ENCODE peak calls at places on chromosomes 4 and X, in four cellular contexts. J, Q, D and E are unnamed samples. For H3K4me1, the result is how much of the 10 kb centered on the place peaks cover.

GRCh38 chr4:119525771-119526712 is 102.6 kb downstream of the PDE5A start:
- DNase-seq in D (no peak), J (peak), Q (no peak), E (no peak)

GRCh38 chrX:28225508-28225907 is 244.3 kb upstream of the DCAF8L1 start:
- DNase-seq in Q (no peak), J (peak), D (no peak), E (no peak)

GRCh38 chr4:177118596-177118995 is 191.1 kb upstream of the NEIL3 start:
- DNase-seq in D (no peak), Q (no peak), J (no peak), E (no peak)

GRCh38 chrX:118745570-118745969 is 18.2 kb downstream of the IL13RA1 start:
- DNase-seq in D (no peak), J (no peak), Q (no peak), E (no peak)

GRCh38 chr4:41420576-41420975 is 117.4 kb upstream of the LIMCH1 start:
- DNase-seq in D (no peak), Q (no peak), J (no peak), E (no peak)

GRCh38 chr4:162245051-162245450 is 81.3 kb upstream of the FSTL5 start:
- DNase-seq in J (no peak), Q (no peak), D (no peak), E (no peak)

GRCh38 chrX:153476628-153477027 is 6.3 kb upstream of the HAUS7 start:
- DNase-seq in D (no peak), Q (no peak), J (no peak), E (no peak)

GRCh38 chr4:3401436-3402171 is 40.2 kb upstream of the HGFAC start:
- DNase-seq in J (peak), D (no peak), Q (no peak), E (peak)

GRCh38 chrX:11786862-11787261 is 28.8 kb downstream of the MSL3 start:
- DNase-seq in D (no peak), Q (no peak), J (no peak), E (no peak)

GRCh38 chr4:2809610-2810180 is 16.8 kb downstream of the SH3BP2 start:
- DNase-seq in Q (no peak), D (no peak), J (no peak), E (no peak)

GRCh38 chr4:158895797-158896442 is 127.1 kb downstream of the FNIP2 start:
- DNase-seq in J (peak), Q (no peak), D (no peak), E (no peak)

GRCh38 chr4:23888421-23889319 is 1.2 kb downstream of the PPARGC1A start:
- DNase-seq in Q (no peak), J (no peak), D (no peak), E (no peak)

GRCh38 chr4:178689926-178690325 is 1247.7 kb upstream of the AGA start:
- DNase-seq in D (no peak), Q (no peak), J (no peak), E (no peak)

GRCh38 chr4:17941731-17942130 is 79.8 kb downstream of the LCORL start:
- DNase-seq in Q (no peak), J (peak), D (no peak), E (no peak)

GRCh38 chr4:118981171-118981838 is 92.7 kb downstream of the SYNPO2 start:
- DNase-seq in Q (no peak), J (no peak), D (no peak), E (no peak)

GRCh38 chrX:132842839-132843238 is 115.6 kb downstream of the HS6ST2 start:
- DNase-seq in D (no peak), Q (no peak), J (no peak), E (no peak)

GRCh38 chr4:3523628-3524221 is 8.5 kb downstream of the LRPAP1 start:
- DNase-seq in D (no peak), Q (peak), J (no peak), E (peak)

GRCh38 chr4:41882622-41883347 is 52.4 kb upstream of the TMEM33 start:
- DNase-seq in J (peak), Q (peak), D (peak), E (no peak)

GRCh38 chr4:76659103-76659490 is 224.1 kb downstream of the SHROOM3 start:
- DNase-seq in J (no peak), Q (no peak), D (no peak), E (no peak)
- H3K4me1 ChIP-seq in J (under half), Q (under half), D (under half), E (under half)

GRCh38 chrX:116281106-116281505 is 110.6 kb downstream of the AGTR2 start:
- DNase-seq in J (peak), D (no peak), Q (no peak), E (no peak)

GRCh38 chrX:116290359-116290758 is 119.8 kb downstream of the AGTR2 start:
- DNase-seq in D (no peak), Q (no peak), J (peak), E (no peak)

GRCh38 chrX:116289592-116289991 is 119.0 kb downstream of the AGTR2 start:
- DNase-seq in D (no peak), J (no peak), Q (no peak), E (no peak)

GRCh38 chrX:116284383-116284782 is 113.8 kb downstream of the AGTR2 start:
- DNase-seq in D (no peak), Q (no peak), J (peak), E (no peak)

DNA sequence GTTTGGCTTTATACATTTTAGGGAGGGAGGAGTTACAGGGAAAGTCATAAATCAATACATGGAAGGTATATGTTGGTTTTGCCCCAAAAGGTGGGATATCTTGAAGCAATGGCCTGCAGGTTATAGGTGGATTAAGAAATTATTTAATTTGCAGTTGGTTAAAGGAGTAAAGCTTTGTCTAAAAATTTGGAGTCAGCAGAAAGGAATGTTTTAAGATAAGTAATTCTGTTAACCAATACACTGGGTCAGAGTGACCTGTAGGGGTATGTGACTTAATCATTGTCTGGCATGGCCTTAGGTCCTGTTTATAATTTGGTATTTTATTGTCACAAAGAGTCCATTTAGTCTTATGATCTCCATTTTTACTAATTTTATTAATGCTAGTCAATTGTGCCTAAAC is 115.0 kb downstream of the AGTR2 start:
- DNase-seq in Q (no peak), J (peak), D (no peak), E (no peak)
- H3K27ac ChIP-seq in Q (no peak), J (peak), D (no peak), E (no peak)

GRCh38 chrX:24168807-24169206 is 19.3 kb downstream of the ZFX start:
- DNase-seq in Q (no peak), D (no peak), J (no peak), E (no peak)
- H3K4me1 ChIP-seq in Q (under half), D (under half), J (under half), E (under half)

DNA sequence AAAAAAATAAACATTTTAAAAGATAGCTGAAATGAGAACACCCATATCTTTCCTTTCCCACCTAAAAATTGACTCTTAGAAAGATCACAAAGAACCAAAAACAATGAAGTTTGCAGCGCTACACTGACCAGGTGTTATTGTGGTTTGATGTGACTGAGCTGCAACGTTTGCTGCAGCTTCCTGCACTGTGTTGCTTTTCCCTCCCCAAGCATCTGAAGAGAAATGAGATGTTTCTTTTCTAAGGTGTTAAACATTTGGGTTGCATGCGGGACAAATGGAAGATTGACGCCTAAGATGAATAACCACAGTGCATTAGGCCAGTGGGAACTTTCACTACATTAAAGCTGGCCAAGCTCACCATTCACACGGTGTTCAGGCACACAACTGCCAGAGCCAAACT is 8.9 kb downstream of the LEF1 start:
- DNase-seq in D (peak), Q (no peak), J (no peak), E (no peak)
- H3K27ac ChIP-seq in D (no peak), Q (no peak), J (no peak), E (no peak)

GRCh38 chrX:6667048-6667768 is 132.3 kb upstream of the VCX3A start:
- DNase-seq in D (no peak), Q (no peak), J (no peak), E (no peak)

GRCh38 chrX:6660567-6661252 is 125.8 kb upstream of the VCX3A start:
- DNase-seq in J (no peak), Q (no peak), D (no peak), E (no peak)

GRCh38 chrX:6661731-6662130 is 126.8 kb upstream of the VCX3A start:
- DNase-seq in D (no peak), J (no peak), Q (no peak), E (no peak)
- H3K4me1 ChIP-seq in D (under half), J (under half), Q (under half), E (under half)

DNA sequence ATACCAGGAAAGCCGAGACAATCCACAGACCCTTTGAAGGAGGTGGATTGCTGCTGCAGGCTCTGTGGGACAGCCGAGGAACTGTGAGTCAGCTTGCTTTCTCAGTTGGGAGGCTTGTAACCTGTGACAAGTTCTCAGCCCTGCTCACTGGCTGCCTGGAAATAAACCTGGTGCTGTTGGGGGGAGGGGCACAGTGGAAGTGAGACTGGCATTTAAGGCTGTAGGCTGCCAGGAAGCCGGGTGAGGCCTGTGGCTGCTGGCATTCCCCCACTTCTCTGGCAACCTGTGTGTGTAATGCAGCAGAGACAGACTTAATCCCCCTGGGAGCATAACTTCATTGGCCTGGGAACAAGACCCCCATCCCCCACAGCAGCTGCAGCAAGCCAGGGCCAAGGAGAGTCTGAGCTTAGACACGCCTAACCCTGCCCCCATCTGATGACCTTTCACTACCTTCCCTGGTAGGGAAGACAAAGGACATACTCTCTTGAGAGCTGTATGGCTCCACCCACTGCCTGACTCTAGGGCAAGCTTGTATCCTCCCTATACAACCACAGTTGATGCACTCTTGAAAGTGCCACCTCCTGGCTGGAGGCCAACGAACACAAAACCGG is 64.1 kb downstream of the ALPK1 start:
- DNase-seq in Q (no peak), D (no peak), J (peak), E (no peak)
- H3K27ac ChIP-seq in Q (no peak), D (no peak), J (peak), E (no peak)

DNA sequence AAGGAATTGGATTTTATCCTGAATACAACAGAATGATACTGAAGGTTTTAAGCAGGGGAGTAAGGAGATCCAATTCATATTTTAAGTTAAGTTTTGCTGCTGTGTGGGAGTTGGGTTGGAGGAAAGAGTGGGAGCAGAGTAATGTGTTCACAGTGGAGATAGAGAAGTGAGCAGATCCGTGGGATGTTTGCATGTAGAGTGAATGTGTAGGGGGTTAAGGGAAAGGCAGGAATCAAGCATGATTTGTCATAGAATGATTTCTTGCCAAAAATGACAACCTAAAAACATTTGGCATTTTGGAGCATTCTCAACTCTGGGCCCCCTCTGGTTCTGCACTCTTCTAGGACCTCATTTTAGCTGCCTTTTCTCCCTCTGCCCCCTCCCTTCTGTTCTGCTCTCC is 76.6 kb downstream of the ARHGAP10 start:
- DNase-seq in J (no peak), Q (no peak), D (no peak), E (no peak)
- H3K4me1 ChIP-seq in J (under half), Q (under half), D (under half), E (under half)

GRCh38 chr4:8394125-8394524 is 46.4 kb downstream of the ACOX3 start:
- DNase-seq in J (no peak), Q (no peak), D (no peak), E (peak)
- H3K27ac ChIP-seq in J (peak), Q (peak), D (no peak), E (no peak)

GRCh38 chr4:168573870-168574269 is 77.0 kb downstream of the PALLD start:
- DNase-seq in J (no peak), D (no peak), Q (no peak), E (no peak)
- H3K4me1 ChIP-seq in J (under half), D (under half), Q (under half), E (under half)

DNA sequence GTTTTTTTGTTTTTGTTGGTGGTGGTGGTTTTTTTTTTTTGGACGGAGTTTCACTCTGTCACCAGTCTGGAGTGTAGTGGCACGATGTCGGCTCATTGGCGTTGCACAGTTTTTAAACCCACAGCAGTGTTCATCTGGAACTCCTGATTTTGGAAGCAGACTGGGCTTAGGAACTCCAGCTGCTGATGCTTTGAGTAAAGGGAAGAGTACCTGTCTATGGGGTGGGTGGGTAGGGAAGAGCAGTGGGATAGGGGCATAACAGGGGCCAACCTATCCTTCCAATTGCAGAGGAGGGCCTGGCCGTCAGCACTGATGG is 2.0 kb downstream of the CD99 start:
- DNase-seq in J (no peak), D (no peak), Q (no peak), E (no peak)
- H3K27ac ChIP-seq in J (no peak), D (peak), Q (peak), E (no peak)